ENCODE peak calls at places on chromosome 4, in four cellular contexts. B, R, L and J are unnamed samples. For H3K36me3, the result is how much of the 10 kb centered on the place peaks cover.

GRCh38 chr4:46329118-46329976 is 60.6 kb downstream of the GABRA2 start:
- DNase-seq in B (no peak), R (no peak), L (no peak), J (no peak)

GRCh38 chr4:113468165-113469022 is 293.1 kb downstream of the CAMK2D start:
- DNase-seq in B (peak), R (peak), L (peak), J (peak)

GRCh38 chr4:102196221-102196620 is 149.1 kb downstream of the SLC39A8 start:
- DNase-seq in B (no peak), R (no peak), L (no peak), J (no peak)

GRCh38 chr4:24195976-24196736 is 306.3 kb upstream of the PPARGC1A start:
- DNase-seq in B (no peak), R (no peak), L (no peak), J (no peak)

GRCh38 chr4:112145820-112146813 is 863 bp downstream of the FAM241A start:
- DNase-seq in B (peak), R (peak), L (no peak), J (no peak)

GRCh38 chr4:47270226-47270888 is 193.1 kb downstream of the COMMD8 start:
- DNase-seq in B (no peak), R (no peak), L (no peak), J (no peak)

GRCh38 chr4:8250167-8250566 is 19.4 kb upstream of the HTRA3 start:
- DNase-seq in B (no peak), R (no peak), L (no peak), J (no peak)

GRCh38 chr4:147362868-147363440 is 117.9 kb upstream of the EDNRA start:
- DNase-seq in B (peak), R (peak), L (no peak), J (no peak)

GRCh38 chr4:148270600-148270999 is 171.6 kb downstream of the NR3C2 start:
- DNase-seq in B (no peak), R (no peak), L (no peak), J (no peak)

GRCh38 chr4:175441256-175441655 is 370.8 kb downstream of the GPM6A start:
- DNase-seq in B (no peak), R (no peak), L (no peak), J (no peak)

GRCh38 chr4:75715105-75715799 is 9.1 kb upstream of the USO1 start:
- DNase-seq in B (no peak), R (peak), L (no peak), J (peak)

GRCh38 chr4:10354746-10355145 is 102.5 kb downstream of the ZNF518B start:
- DNase-seq in B (no peak), R (no peak), L (no peak), J (no peak)
- TF ChIP-seq CTCF in B (no peak), R (no peak), L (no peak), J (no peak)

GRCh38 chr4:56799291-56799823 is 22.1 kb downstream of the SPINK2 start:
- DNase-seq in B (no peak), R (no peak), L (no peak), J (no peak)

GRCh38 chr4:56804551-56804950 is 16.9 kb downstream of the SPINK2 start:
- DNase-seq in B (no peak), R (no peak), L (no peak), J (no peak)

GRCh38 chr4:56803473-56803872 is 18.0 kb downstream of the SPINK2 start:
- DNase-seq in B (no peak), R (no peak), L (no peak), J (no peak)

DNA sequence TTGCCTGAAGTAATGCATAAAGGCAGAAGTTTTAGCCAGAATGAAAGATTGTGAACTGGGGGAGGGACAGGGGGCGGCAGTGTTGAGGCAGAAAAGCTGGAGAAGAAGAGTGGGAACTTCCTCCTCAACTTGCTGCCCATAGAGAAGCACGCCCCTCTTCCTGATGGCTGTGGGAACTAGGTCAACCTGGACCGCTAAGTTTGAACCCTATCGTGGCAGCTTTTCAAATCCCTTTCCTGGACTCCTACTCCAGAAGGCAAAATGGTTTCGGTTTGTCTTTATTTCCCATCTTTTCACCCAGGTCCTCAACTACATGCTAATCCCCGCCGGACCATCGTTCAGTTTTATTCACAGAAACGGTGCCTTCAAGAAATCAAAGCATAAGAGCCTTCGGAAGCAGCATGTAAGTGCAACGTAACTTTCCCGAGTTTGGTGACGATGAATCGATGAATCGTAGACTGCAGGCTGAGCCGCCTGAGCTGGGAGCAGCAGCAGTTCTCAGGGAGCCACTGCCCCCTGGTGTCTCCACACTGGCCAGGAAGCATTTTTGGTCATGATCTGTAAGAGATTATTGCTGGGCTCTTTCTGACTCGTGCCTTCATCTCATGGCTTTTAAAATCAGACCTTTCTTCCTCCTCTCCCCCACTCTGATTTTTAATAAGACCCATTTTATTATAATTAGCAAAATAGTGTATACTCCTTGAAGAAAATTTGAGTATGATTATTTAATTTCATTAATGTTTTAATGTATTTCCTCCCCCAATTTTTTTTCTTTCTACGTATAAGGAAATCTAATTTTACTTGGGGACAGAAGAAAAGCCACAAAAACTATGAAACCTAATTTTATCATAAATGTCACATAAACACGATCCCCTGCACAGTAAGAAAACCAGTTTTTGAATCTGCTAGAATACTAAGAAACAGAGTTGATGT is 21.4 kb downstream of the SPINK2 start:
- DNase-seq in B (peak), R (peak), L (peak), J (peak)
- H3K4me3 ChIP-seq in B (peak), R (peak), L (peak), J (peak)

GRCh38 chr4:3228881-3229280 is 20.1 kb upstream of the MSANTD1 start:
- DNase-seq in B (no peak), R (no peak), L (no peak), J (no peak)

GRCh38 chr4:3229328-3229727 is 19.6 kb upstream of the MSANTD1 start:
- DNase-seq in B (no peak), R (no peak), L (no peak), J (no peak)

GRCh38 chr4:3226944-3227343 is 22.0 kb upstream of the MSANTD1 start:
- DNase-seq in B (no peak), R (no peak), L (no peak), J (no peak)

GRCh38 chr4:3226467-3226866 is 22.5 kb upstream of the MSANTD1 start:
- DNase-seq in B (peak), R (no peak), L (no peak), J (no peak)

GRCh38 chr4:3227878-3228675 is 20.9 kb upstream of the MSANTD1 start:
- DNase-seq in B (no peak), R (no peak), L (no peak), J (no peak)
- H3K36me3 ChIP-seq in B (half or more), R (under half), L (half or more), J (under half)

GRCh38 chr4:30722092-30722915 is 2.1 kb downstream of the PCDH7 start:
- DNase-seq in B (no peak), R (no peak), L (no peak), J (no peak)
- TF ChIP-seq CTCF in B (peak), R (no peak), L (peak), J (no peak)

GRCh38 chr4:145488310-145488709 is 6.7 kb downstream of the SMAD1 start:
- DNase-seq in B (no peak), R (no peak), L (no peak), J (no peak)

GRCh38 chr4:145485120-145485519 is 3.5 kb downstream of the SMAD1 start:
- DNase-seq in B (no peak), R (no peak), L (no peak), J (no peak)

GRCh38 chr4:145484240-145484846 is 2.7 kb downstream of the SMAD1 start:
- DNase-seq in B (no peak), R (no peak), L (no peak), J (no peak)

GRCh38 chr4:145487626-145488025 is 6.0 kb downstream of the SMAD1 start:
- DNase-seq in B (no peak), R (no peak), L (no peak), J (no peak)

DNA sequence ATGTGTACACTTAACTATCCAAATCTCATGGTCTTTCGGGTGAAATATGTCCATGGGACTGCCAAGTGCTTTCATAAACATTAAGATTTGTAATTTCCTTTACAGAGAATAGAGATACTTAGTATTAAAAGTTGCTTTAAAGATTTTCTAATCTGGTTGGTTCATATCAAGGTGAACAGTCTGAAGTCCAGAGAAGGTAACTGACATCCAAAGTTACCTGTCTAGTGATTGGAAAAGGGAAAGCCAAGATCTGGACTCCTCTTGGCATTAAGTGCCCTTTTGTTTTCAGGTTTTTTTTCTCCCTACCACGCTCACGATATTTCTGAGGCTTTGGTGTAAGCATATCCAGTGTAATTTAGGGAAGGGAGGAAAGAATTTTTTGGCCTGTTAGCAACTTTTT is 5.0 kb downstream of the SMAD1 start:
- DNase-seq in B (no peak), R (no peak), L (no peak), J (no peak)
- H3K4me3 ChIP-seq in B (no peak), R (no peak), L (no peak), J (no peak)